ENCODE peak calls at places on chromosomes 3 and 15, in four cellular contexts. N is HepG2, O is K562, I is GM12878. Y is an unnamed sample.

GRCh38 chr3:20846792-20847191 is 660.8 kb upstream of the SGO1 start:
- DNase-seq in N (peak; percentile 24), I (no peak), O (no peak), Y (no peak)

GRCh38 chr3:127588675-127589577 is 1.6 kb downstream of the TPRA1 start:
- DNase-seq in N (peak; percentile 23), O (peak; percentile 27), I (no peak), Y (no peak)

GRCh38 chr15:59668571-59668970 is 11.3 kb upstream of the GTF2A2 start:
- DNase-seq in O (no peak), N (no peak), I (no peak), Y (no peak)

GRCh38 chr15:84981711-84982300 is at the start of gene PDE8A:
- DNase-seq in O (peak; percentile 75), N (no peak), I (no peak), Y (peak; percentile 46)

GRCh38 chr3:89467886-89468479 is 360.6 kb downstream of the EPHA3 start:
- DNase-seq in I (no peak), N (no peak), O (no peak), Y (no peak)

GRCh38 chr3:167066977-167067843 is 312.9 kb downstream of the ZBBX start:
- DNase-seq in O (no peak), N (no peak), I (no peak), Y (no peak)

GRCh38 chr3:27976933-27977332 is 254.8 kb upstream of the EOMES start:
- DNase-seq in N (no peak), I (no peak), O (no peak), Y (no peak)

GRCh38 chr3:69161587-69162196 is 39.3 kb upstream of the LMOD3 start:
- DNase-seq in I (peak; percentile 25), O (peak; percentile 50), N (peak; percentile 43), Y (no peak)

GRCh38 chr3:49681543-49681942 is 7.4 kb downstream of the APEH start:
- DNase-seq in O (no peak), N (no peak), I (no peak), Y (no peak)

GRCh38 chr3:38003371-38003816 is 12.8 kb downstream of the VILL start:
- DNase-seq in O (peak; percentile 75), N (peak; percentile 59), I (no peak), Y (peak; percentile 91)

GRCh38 chr15:84826369-84826823 is 9.2 kb downstream of the ALPK3 start:
- DNase-seq in N (peak; percentile 48), O (peak; percentile 70), I (no peak), Y (peak; percentile 77)

GRCh38 chr3:30426319-30426993 is 179.9 kb upstream of the TGFBR2 start:
- DNase-seq in I (no peak), O (no peak), N (no peak), Y (no peak)

GRCh38 chr3:111152506-111152905 is 80.9 kb downstream of the NECTIN3 start:
- DNase-seq in N (no peak), I (no peak), O (no peak), Y (no peak)

GRCh38 chr3:24573576-24573975 is 78.9 kb upstream of the THRB start:
- DNase-seq in O (no peak), I (no peak), N (no peak), Y (no peak)

GRCh38 chr15:25410649-25411048 is 28.2 kb downstream of the UBE3A start:
- DNase-seq in O (no peak), N (no peak), I (no peak), Y (no peak)

GRCh38 chr3:67601919-67602608 is 52.3 kb downstream of the SUCLG2 start:
- DNase-seq in I (no peak), O (no peak), N (no peak), Y (no peak)

GRCh38 chr15:58590236-58590635 is 158.4 kb downstream of the LIPC start:
- DNase-seq in O (no peak), I (no peak), N (no peak), Y (no peak)

GRCh38 chr3:38151667-38152265 is 13.3 kb downstream of the MYD88 start:
- DNase-seq in O (no peak), N (no peak), I (no peak), Y (no peak)

GRCh38 chr3:133930341-133930933 is 34.8 kb upstream of the RAB6B start:
- DNase-seq in I (no peak), O (peak; percentile 30), N (peak; percentile 25), Y (no peak)

GRCh38 chr3:72068621-72069020 is 283.7 kb upstream of the PROK2 start:
- DNase-seq in N (no peak), I (no peak), O (no peak), Y (no peak)

GRCh38 chr3:183766745-183767606 is 58.4 kb downstream of the MAP6D1 start:
- DNase-seq in I (no peak), O (peak; percentile 63), N (peak; percentile 67), Y (peak; percentile 80)

GRCh38 chr15:50068016-50068415 is 51.0 kb downstream of the ATP8B4 start:
- DNase-seq in I (no peak), N (peak; percentile 56), O (no peak), Y (no peak)

GRCh38 chr15:68352401-68353062 is 75.0 kb downstream of the FEM1B start:
- DNase-seq in I (peak; percentile 21), O (no peak), N (no peak), Y (no peak)

GRCh38 chr15:100873029-100873677 is 6.5 kb upstream of the ALDH1A3 start:
- DNase-seq in N (peak; percentile 70), O (peak; percentile 61), I (peak; percentile 39), Y (peak; percentile 71)

DNA sequence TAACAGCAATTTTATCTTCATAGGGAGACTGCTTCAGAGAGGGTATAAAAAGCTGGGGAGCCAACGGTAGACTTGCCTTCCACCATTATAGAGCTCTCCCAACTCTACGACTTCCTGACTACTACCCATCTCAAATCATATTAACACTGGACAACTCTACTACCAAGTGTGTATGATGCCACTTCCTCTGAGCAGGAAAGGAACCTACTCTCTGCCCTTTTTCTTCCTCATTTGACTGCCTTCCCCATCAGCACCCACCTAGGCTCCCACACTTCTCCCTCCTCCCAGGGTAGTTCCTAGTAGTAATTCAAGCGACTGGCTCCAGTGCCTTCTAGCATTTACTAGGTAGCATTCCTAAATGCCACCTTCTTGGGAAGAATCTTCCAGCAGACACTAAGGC is 24.5 kb upstream of the TBL1XR1 start:
- DNase-seq in I (no peak), N (no peak), O (no peak), Y (no peak)
- TF ChIP-seq TCF7 in I (no peak), N (no peak), O (no peak), Y (no peak)

GRCh38 chr3:86815880-86816279 is 175.1 kb downstream of the VGLL3 start:
- DNase-seq in O (no peak), I (no peak), N (no peak), Y (no peak)

GRCh38 chr3:86814321-86814720 is 176.6 kb downstream of the VGLL3 start:
- DNase-seq in O (no peak), N (no peak), I (no peak), Y (no peak)

GRCh38 chr3:86814918-86815655 is 175.9 kb downstream of the VGLL3 start:
- DNase-seq in I (no peak), O (no peak), N (no peak), Y (no peak)
- TF ChIP-seq TCF7 in I (no peak), O (no peak), N (no peak), Y (no peak)

DNA sequence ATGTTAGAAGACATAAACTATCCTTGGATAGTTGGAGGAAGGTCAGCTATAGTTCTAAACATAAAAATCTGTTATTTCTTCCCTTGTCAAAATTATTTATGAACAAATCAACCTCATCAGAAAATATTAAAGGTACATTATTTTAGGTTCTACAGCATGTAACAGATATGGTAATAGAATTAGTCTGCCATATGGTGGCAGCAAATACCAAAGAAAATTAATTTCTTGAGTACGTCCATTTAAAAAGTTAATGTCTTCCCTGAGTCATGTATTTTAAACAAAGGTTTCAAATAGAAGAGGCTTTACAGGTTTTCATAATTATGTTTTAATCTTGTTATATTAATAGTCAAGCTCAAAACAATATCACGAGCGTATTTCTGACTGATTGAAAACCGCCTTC is 17.9 kb upstream of the ANKRD28 start:
- DNase-seq in I (no peak), O (no peak), N (peak; percentile 30), Y (no peak)
- TF ChIP-seq TCF7 in I (no peak), O (no peak), N (no peak), Y (no peak)

GRCh38 chr3:159914421-159914820 is 74.2 kb upstream of the IL12A start:
- DNase-seq in O (no peak), N (no peak), I (no peak), Y (no peak)

GRCh38 chr3:159917141-159917540 is 71.5 kb upstream of the IL12A start:
- DNase-seq in I (no peak), N (no peak), O (no peak), Y (no peak)

GRCh38 chr3:159923961-159924360 is 64.7 kb upstream of the IL12A start:
- DNase-seq in O (no peak), N (no peak), I (no peak), Y (no peak)

GRCh38 chr3:159922861-159923312 is 65.7 kb upstream of the IL12A start:
- DNase-seq in N (no peak), O (no peak), I (peak; percentile 93), Y (no peak)

GRCh38 chr3:159919873-159920272 is 68.8 kb upstream of the IL12A start:
- DNase-seq in O (no peak), N (no peak), I (no peak), Y (no peak)
- TF ChIP-seq TCF7 in O (no peak), N (no peak), I (no peak), Y (no peak)

GRCh38 chr15:38414351-38414750 is 39.6 kb upstream of the FAM98B start:
- DNase-seq in O (peak; percentile 14), I (no peak), N (peak; percentile 30), Y (peak; percentile 67)
- TF ChIP-seq TCF7 in O (no peak), I (no peak), N (no peak), Y (no peak)

GRCh38 chr3:129561619-129562248 is 18.8 kb downstream of the H1-8 start:
- DNase-seq in N (no peak), I (no peak), O (no peak), Y (no peak)

GRCh38 chr3:129559565-129560079 is 16.6 kb downstream of the H1-8 start:
- DNase-seq in I (no peak), N (no peak), O (no peak), Y (no peak)

GRCh38 chr3:129558772-129559564 is 16.0 kb downstream of the H1-8 start:
- DNase-seq in N (peak; percentile 74), I (no peak), O (peak; percentile 32), Y (no peak)

GRCh38 chr3:129560931-129561594 is 18.1 kb downstream of the H1-8 start:
- DNase-seq in O (no peak), I (no peak), N (no peak), Y (no peak)

GRCh38 chr3:129560269-129560787 is 17.4 kb downstream of the H1-8 start:
- DNase-seq in N (no peak), I (no peak), O (peak; percentile 37), Y (no peak)
- TF ChIP-seq TCF7 in N (no peak), I (no peak), O (no peak), Y (no peak)

DNA sequence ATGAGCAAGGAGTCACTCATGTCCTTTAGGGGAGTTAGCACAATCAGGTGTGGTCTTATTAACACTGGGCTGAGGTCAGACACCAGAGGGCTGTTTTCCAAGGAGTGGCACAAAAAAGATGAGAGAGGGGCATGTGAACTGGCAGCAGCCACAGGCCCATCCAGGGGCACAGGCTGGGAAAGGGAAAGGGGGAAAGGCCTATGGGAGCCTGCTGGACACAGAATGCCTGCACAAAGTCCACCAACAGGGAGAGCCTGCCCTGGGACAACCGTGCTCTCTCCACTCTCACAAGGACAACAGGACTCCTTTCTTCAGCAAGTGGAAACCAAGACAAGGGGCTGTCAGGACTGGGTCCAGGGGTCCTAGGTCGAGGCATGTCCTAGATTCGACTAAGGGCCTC is 109.6 kb downstream of the ADCY5 start:
- DNase-seq in N (no peak), O (no peak), I (no peak), Y (no peak)
- TF ChIP-seq TCF7 in N (no peak), O (no peak), I (no peak), Y (no peak)

GRCh38 chr3:64266065-64266874 is 41.0 kb upstream of the PRICKLE2 start:
- DNase-seq in N (peak; percentile 3), O (no peak), I (no peak), Y (no peak)
- TF ChIP-seq TCF7 in N (no peak), O (no peak), I (no peak), Y (no peak)

Y was measured in WTC11.